ENCODE peak calls at places on chromosomes 13 and 19, in ten cellular contexts. F is SIG-M5, K is lung, I is omental fat pad, W is T follicular helper cell, Q is dermis microvascular lymphatic vessel endothelial cell, H is left colon, S is HEK293T, T is sciatic nerve, X is GF-D8. O is an unnamed sample.

GRCh38 chr13:114286808-114287207 is 5.4 kb downstream of the UPF3A start:
- DNase-seq in F (no peak), K (no peak), I (no peak), W (no peak), Q (no peak), H (no peak), S (no peak), T (no peak), X (no peak), O (no peak)

GRCh38 chr13:112453874-112454647 is 77.9 kb downstream of the SPACA7 start:
- DNase-seq in F (no peak), K (peak), I (no peak), W (no peak), Q (no peak), H (no peak), S (no peak), T (no peak), X (no peak), O (no peak)

GRCh38 chr19:17647071-17648020 is 40.8 kb downstream of the UNC13A start:
- DNase-seq in F (no peak), K (no peak), I (no peak), W (no peak), Q (no peak), H (no peak), S (peak), T (no peak), X (no peak), O (no peak)

GRCh38 chr13:48263196-48263595 is 30.2 kb downstream of the ITM2B start:
- DNase-seq in F (no peak), K (no peak), I (no peak), W (no peak), Q (no peak), H (no peak), S (no peak), T (no peak), X (no peak), O (no peak)

GRCh38 chr19:38734426-38735256 is 9.6 kb downstream of the CAPN12 start:
- DNase-seq in F (no peak), K (no peak), I (no peak), W (no peak), Q (peak), H (peak), S (no peak), T (peak), X (peak), O (peak)

GRCh38 chr13:20127563-20128458 is 33.0 kb downstream of the GJA3 start:
- DNase-seq in F (no peak), K (peak), I (peak), W (no peak), Q (peak), H (peak), S (peak), T (peak), X (no peak), O (no peak)

GRCh38 chr13:105612541-105612940 is 922.9 kb downstream of the EFNB2 start:
- DNase-seq in F (no peak), K (no peak), I (no peak), W (no peak), Q (no peak), H (no peak), S (no peak), T (no peak), X (no peak), O (no peak)

GRCh38 chr19:50874185-50874584 is 946 bp downstream of the KLK2 start:
- DNase-seq in F (no peak), K (no peak), I (no peak), W (no peak), Q (no peak), H (no peak), S (no peak), T (no peak), X (no peak), O (no peak)

GRCh38 chr13:39450176-39450575 is 152.8 kb downstream of the LHFPL6 start:
- DNase-seq in F (no peak), K (no peak), I (no peak), W (no peak), Q (no peak), H (no peak), S (no peak), T (no peak), X (no peak), O (no peak)

GRCh38 chr13:20230913-20231838 is 943 bp downstream of the GJB6 start:
- DNase-seq in F (no peak), K (no peak), I (no peak), W (peak), Q (no peak), H (no peak), S (no peak), T (no peak), X (no peak), O (peak)

GRCh38 chr19:29694669-29695627 is 20.1 kb downstream of the C19orf12 start:
- DNase-seq in F (no peak), K (peak), I (no peak), W (peak), Q (peak), H (peak), S (peak), T (peak), X (peak), O (peak)

GRCh38 chr19:45424191-45425058 is 708 bp upstream of the ERCC1 start:
- DNase-seq in F (peak), K (peak), I (no peak), W (no peak), Q (peak), H (peak), S (peak), T (no peak), X (peak), O (no peak)

GRCh38 chr13:110525328-110526319 is 35.9 kb downstream of the RAB20 start:
- DNase-seq in F (no peak), K (no peak), I (no peak), W (no peak), Q (no peak), H (peak), S (no peak), T (no peak), X (no peak), O (no peak)